ENCODE peak calls at places on chromosomes 12 and 14, in seven cellular contexts. One of them, this sample, is unnamed.

GRCh38 chr14:58428011-58428807 is 690 bp downstream of the KIAA0586 start:
- DNase-seq in mesenchymal stem cell: peak
- DNase-seq in H9: no peak
- DNase-seq in mesendoderm: peak
- DNase-seq in neuronal stem cell: peak
- DNase-seq in H1: no peak
- DNase-seq in trophoblast cell: peak
- DNase-seq in this sample: peak

GRCh38 chr12:106801830-106802561 is 27.5 kb downstream of the RIC8B start:
- DNase-seq in neuronal stem cell: no peak
- DNase-seq in trophoblast cell: no peak
- DNase-seq in H9: no peak
- DNase-seq in mesenchymal stem cell: no peak
- DNase-seq in H1: no peak
- DNase-seq in mesendoderm: no peak
- DNase-seq in this sample: no peak

GRCh38 chr12:105641742-105642141 is 311.3 kb downstream of the C12orf75 start:
- DNase-seq in mesenchymal stem cell: peak
- DNase-seq in trophoblast cell: no peak
- DNase-seq in mesendoderm: peak
- DNase-seq in neuronal stem cell: no peak
- DNase-seq in H1: no peak
- DNase-seq in H9: no peak
- DNase-seq in this sample: peak

GRCh38 chr14:89507521-89507920 is 90.5 kb upstream of the FOXN3 start:
- DNase-seq in H1: no peak
- DNase-seq in neuronal stem cell: no peak
- DNase-seq in mesenchymal stem cell: peak
- DNase-seq in mesendoderm: no peak
- DNase-seq in H9: no peak
- DNase-seq in trophoblast cell: peak
- DNase-seq in this sample: peak

GRCh38 chr12:45687081-45688015 is 42.2 kb upstream of the ARID2 start:
- DNase-seq in trophoblast cell: no peak
- DNase-seq in H1: no peak
- DNase-seq in H9: no peak
- DNase-seq in mesendoderm: no peak
- DNase-seq in mesenchymal stem cell: no peak
- DNase-seq in neuronal stem cell: no peak
- DNase-seq in this sample: no peak

GRCh38 chr14:83478741-83479140 is 1945.1 kb upstream of the SEL1L start:
- DNase-seq in H9: no peak
- DNase-seq in trophoblast cell: peak
- DNase-seq in mesendoderm: peak
- DNase-seq in H1: no peak
- DNase-seq in neuronal stem cell: no peak
- DNase-seq in mesenchymal stem cell: no peak
- DNase-seq in this sample: peak

GRCh38 chr14:29892327-29892726 is 35.3 kb downstream of the PRKD1 start:
- DNase-seq in mesenchymal stem cell: no peak
- DNase-seq in trophoblast cell: no peak
- DNase-seq in H9: no peak
- DNase-seq in neuronal stem cell: no peak
- DNase-seq in mesendoderm: no peak
- DNase-seq in H1: no peak
- DNase-seq in this sample: peak

GRCh38 chr12:53192531-53193021 is 11.9 kb upstream of the CSAD start:
- DNase-seq in neuronal stem cell: no peak
- DNase-seq in trophoblast cell: no peak
- DNase-seq in H9: no peak
- DNase-seq in mesenchymal stem cell: no peak
- DNase-seq in H1: no peak
- DNase-seq in mesendoderm: no peak
- DNase-seq in this sample: no peak

GRCh38 chr12:13433768-13434167 is 237.2 kb downstream of the EMP1 start:
- DNase-seq in mesenchymal stem cell: no peak
- DNase-seq in mesendoderm: no peak
- DNase-seq in H1: no peak
- DNase-seq in neuronal stem cell: no peak
- DNase-seq in trophoblast cell: no peak
- DNase-seq in H9: no peak
- DNase-seq in this sample: no peak

GRCh38 chr14:98237939-98238338 is 1034.1 kb downstream of the BCL11B start:
- DNase-seq in H1: no peak
- DNase-seq in mesenchymal stem cell: no peak
- DNase-seq in trophoblast cell: no peak
- DNase-seq in neuronal stem cell: no peak
- DNase-seq in mesendoderm: no peak
- DNase-seq in H9: no peak
- DNase-seq in this sample: no peak

GRCh38 chr12:67766370-67766769 is 117.8 kb downstream of the DYRK2 start:
- DNase-seq in mesenchymal stem cell: peak
- DNase-seq in neuronal stem cell: no peak
- DNase-seq in trophoblast cell: peak
- DNase-seq in H1: no peak
- DNase-seq in mesendoderm: peak
- DNase-seq in H9: no peak
- DNase-seq in this sample: peak

GRCh38 chr12:27468241-27468640 is 21.7 kb downstream of the SMCO2 start:
- DNase-seq in mesenchymal stem cell: no peak
- DNase-seq in neuronal stem cell: no peak
- DNase-seq in mesendoderm: no peak
- DNase-seq in H9: no peak
- DNase-seq in trophoblast cell: peak
- DNase-seq in H1: no peak
- DNase-seq in this sample: no peak

GRCh38 chr14:95489163-95489887 is 27.1 kb downstream of the SYNE3 start:
- DNase-seq in trophoblast cell: no peak
- DNase-seq in H1: no peak
- DNase-seq in mesenchymal stem cell: no peak
- DNase-seq in neuronal stem cell: no peak
- DNase-seq in mesendoderm: no peak
- DNase-seq in H9: no peak
- DNase-seq in this sample: no peak

GRCh38 chr12:92136883-92137582 is 8.6 kb downstream of the BTG1 start:
- DNase-seq in neuronal stem cell: no peak
- DNase-seq in H9: no peak
- DNase-seq in H1: no peak
- DNase-seq in mesendoderm: no peak
- DNase-seq in mesenchymal stem cell: peak
- DNase-seq in trophoblast cell: no peak
- DNase-seq in this sample: peak

GRCh38 chr12:123807002-123807401 is 44.9 kb downstream of the DNAH10 start:
- DNase-seq in trophoblast cell: no peak
- DNase-seq in mesendoderm: no peak
- DNase-seq in H9: no peak
- DNase-seq in neuronal stem cell: no peak
- DNase-seq in H1: no peak
- DNase-seq in mesenchymal stem cell: no peak
- DNase-seq in this sample: no peak

GRCh38 chr12:123808167-123808566 is 46.1 kb downstream of the DNAH10 start:
- DNase-seq in trophoblast cell: peak
- DNase-seq in H1: no peak
- DNase-seq in mesendoderm: peak
- DNase-seq in neuronal stem cell: no peak
- DNase-seq in mesenchymal stem cell: no peak
- DNase-seq in H9: peak
- DNase-seq in this sample: peak

GRCh38 chr12:123807670-123808069 is 45.6 kb downstream of the DNAH10 start:
- DNase-seq in neuronal stem cell: no peak
- DNase-seq in H9: no peak
- DNase-seq in H1: no peak
- DNase-seq in mesenchymal stem cell: no peak
- DNase-seq in mesendoderm: peak
- DNase-seq in trophoblast cell: no peak
- DNase-seq in this sample: no peak

GRCh38 chr12:123801573-123802178 is 39.6 kb downstream of the DNAH10 start:
- DNase-seq in neuronal stem cell: no peak
- DNase-seq in trophoblast cell: peak
- DNase-seq in mesenchymal stem cell: peak
- DNase-seq in H9: no peak
- DNase-seq in mesendoderm: peak
- DNase-seq in H1: no peak
- DNase-seq in this sample: peak

GRCh38 chr12:123805119-123805518 is 43.0 kb downstream of the DNAH10 start:
- DNase-seq in H1: no peak
- DNase-seq in H9: no peak
- DNase-seq in mesendoderm: no peak
- DNase-seq in mesenchymal stem cell: no peak
- DNase-seq in trophoblast cell: no peak
- DNase-seq in neuronal stem cell: no peak
- DNase-seq in this sample: no peak
- H3K18ac ChIP-seq in H1: no peak
- H3K18ac ChIP-seq in H9: peak
- H3K18ac ChIP-seq in mesendoderm: no peak
- H3K18ac ChIP-seq in mesenchymal stem cell: no peak
- H3K18ac ChIP-seq in trophoblast cell: no peak
- H3K18ac ChIP-seq in neuronal stem cell: no peak
- H3K18ac ChIP-seq in this sample: no peak

GRCh38 chr14:103731916-103732867 is 16.6 kb downstream of the ZFYVE21 start:
- DNase-seq in mesenchymal stem cell: no peak
- DNase-seq in neuronal stem cell: no peak
- DNase-seq in mesendoderm: no peak
- DNase-seq in H9: no peak
- DNase-seq in trophoblast cell: no peak
- DNase-seq in H1: no peak
- DNase-seq in this sample: no peak
- H3K18ac ChIP-seq in mesenchymal stem cell: no peak
- H3K18ac ChIP-seq in neuronal stem cell: no peak
- H3K18ac ChIP-seq in mesendoderm: no peak
- H3K18ac ChIP-seq in H9: no peak
- H3K18ac ChIP-seq in trophoblast cell: no peak
- H3K18ac ChIP-seq in H1: no peak
- H3K18ac ChIP-seq in this sample: no peak

GRCh38 chr12:44584625-44585024 is 291.5 kb downstream of the NELL2 start:
- DNase-seq in neuronal stem cell: no peak
- DNase-seq in trophoblast cell: no peak
- DNase-seq in mesenchymal stem cell: no peak
- DNase-seq in H1: peak
- DNase-seq in H9: no peak
- DNase-seq in mesendoderm: peak
- DNase-seq in this sample: no peak

GRCh38 chr12:44581642-44582242 is 294.4 kb downstream of the NELL2 start:
- DNase-seq in mesendoderm: peak
- DNase-seq in H9: no peak
- DNase-seq in H1: peak
- DNase-seq in neuronal stem cell: peak
- DNase-seq in mesenchymal stem cell: no peak
- DNase-seq in trophoblast cell: no peak
- DNase-seq in this sample: no peak

GRCh38 chr12:44582521-44582920 is 293.6 kb downstream of the NELL2 start:
- DNase-seq in H9: no peak
- DNase-seq in mesenchymal stem cell: no peak
- DNase-seq in neuronal stem cell: no peak
- DNase-seq in trophoblast cell: no peak
- DNase-seq in H1: no peak
- DNase-seq in mesendoderm: peak
- DNase-seq in this sample: no peak
- H3K18ac ChIP-seq in H9: peak
- H3K18ac ChIP-seq in mesenchymal stem cell: no peak
- H3K18ac ChIP-seq in neuronal stem cell: peak
- H3K18ac ChIP-seq in trophoblast cell: no peak
- H3K18ac ChIP-seq in H1: peak
- H3K18ac ChIP-seq in mesendoderm: no peak
- H3K18ac ChIP-seq in this sample: no peak

DNA sequence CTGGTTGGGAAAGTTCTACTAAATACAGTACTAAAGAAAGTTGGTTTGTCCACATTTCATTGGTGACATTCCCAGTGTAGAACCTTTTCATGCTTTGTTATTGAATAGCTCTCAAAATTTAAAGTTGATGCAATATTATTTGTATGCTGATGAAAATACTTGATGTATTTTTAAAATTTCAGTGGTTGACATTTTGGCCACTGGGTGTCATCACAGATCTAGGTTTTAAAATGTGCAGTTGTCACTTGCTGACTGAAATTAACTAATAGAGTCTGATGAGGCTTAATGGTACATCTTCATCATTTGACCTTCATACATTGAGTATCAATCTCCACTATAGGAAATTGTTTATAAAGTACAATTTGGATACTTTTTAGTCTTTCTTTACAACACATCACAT is 37.1 kb downstream of the CMAS start:
- DNase-seq in trophoblast cell: peak
- DNase-seq in H9: no peak
- DNase-seq in H1: no peak
- DNase-seq in mesenchymal stem cell: peak
- DNase-seq in neuronal stem cell: no peak
- DNase-seq in mesendoderm: no peak
- DNase-seq in this sample: peak
- H3K18ac ChIP-seq in trophoblast cell: no peak
- H3K18ac ChIP-seq in H9: no peak
- H3K18ac ChIP-seq in H1: no peak
- H3K18ac ChIP-seq in mesenchymal stem cell: no peak
- H3K18ac ChIP-seq in neuronal stem cell: no peak
- H3K18ac ChIP-seq in mesendoderm: no peak
- H3K18ac ChIP-seq in this sample: no peak